ENCODE peak calls at places on chromosomes 6 and 20, in four cellular contexts. One of them, this sample, is unnamed.

GRCh38 chr6:28766426-28766825 is 157.4 kb downstream of the TRIM27 start:
- DNase-seq in activated CD4-positive, alpha-beta T cell treated with anti-CD3 and anti-CD28 coated beads, Interleukin-2, amount 50 U/mL, for 1 hour: no peak
- DNase-seq in Caki2: no peak
- DNase-seq in effector memory CD8-positive, alpha-beta T cell: no peak
- DNase-seq in this sample: no peak

GRCh38 chr20:51636123-51636522 is 93.6 kb upstream of the NFATC2 start:
- DNase-seq in activated CD4-positive, alpha-beta T cell treated with anti-CD3 and anti-CD28 coated beads, Interleukin-2, amount 50 U/mL, for 1 hour: no peak
- DNase-seq in Caki2: no peak
- DNase-seq in effector memory CD8-positive, alpha-beta T cell: no peak
- DNase-seq in this sample: no peak

GRCh38 chr6:72683797-72684196 is 61.9 kb downstream of the KCNQ5 start:
- DNase-seq in Caki2: no peak
- DNase-seq in activated CD4-positive, alpha-beta T cell treated with anti-CD3 and anti-CD28 coated beads, Interleukin-2, amount 50 U/mL, for 1 hour: no peak
- DNase-seq in effector memory CD8-positive, alpha-beta T cell: no peak
- DNase-seq in this sample: no peak

GRCh38 chr20:1392693-1393506 is at the start of gene FKBP1A:
- DNase-seq in Caki2: peak
- DNase-seq in effector memory CD8-positive, alpha-beta T cell: peak
- DNase-seq in activated CD4-positive, alpha-beta T cell treated with anti-CD3 and anti-CD28 coated beads, Interleukin-2, amount 50 U/mL, for 1 hour: peak
- DNase-seq in this sample: peak

GRCh38 chr20:48823960-48824497 is 3.8 kb downstream of the PREX1 start:
- DNase-seq in Caki2: peak
- DNase-seq in effector memory CD8-positive, alpha-beta T cell: peak
- DNase-seq in activated CD4-positive, alpha-beta T cell treated with anti-CD3 and anti-CD28 coated beads, Interleukin-2, amount 50 U/mL, for 1 hour: peak
- DNase-seq in this sample: peak

GRCh38 chr6:11766589-11767450 is 11.8 kb downstream of the ADTRP start:
- DNase-seq in Caki2: peak
- DNase-seq in effector memory CD8-positive, alpha-beta T cell: no peak
- DNase-seq in activated CD4-positive, alpha-beta T cell treated with anti-CD3 and anti-CD28 coated beads, Interleukin-2, amount 50 U/mL, for 1 hour: no peak
- DNase-seq in this sample: no peak

GRCh38 chr20:32510120-32510600 is 75.0 kb downstream of the NOL4L start:
- DNase-seq in Caki2: no peak
- DNase-seq in activated CD4-positive, alpha-beta T cell treated with anti-CD3 and anti-CD28 coated beads, Interleukin-2, amount 50 U/mL, for 1 hour: no peak
- DNase-seq in effector memory CD8-positive, alpha-beta T cell: no peak
- DNase-seq in this sample: no peak

GRCh38 chr20:64161595-64162238 is 2.5 kb upstream of the MYT1 start:
- DNase-seq in effector memory CD8-positive, alpha-beta T cell: no peak
- DNase-seq in Caki2: peak
- DNase-seq in activated CD4-positive, alpha-beta T cell treated with anti-CD3 and anti-CD28 coated beads, Interleukin-2, amount 50 U/mL, for 1 hour: peak
- DNase-seq in this sample: no peak

GRCh38 chr20:48467622-48468021 is 360.2 kb downstream of the PREX1 start:
- DNase-seq in activated CD4-positive, alpha-beta T cell treated with anti-CD3 and anti-CD28 coated beads, Interleukin-2, amount 50 U/mL, for 1 hour: no peak
- DNase-seq in Caki2: peak
- DNase-seq in effector memory CD8-positive, alpha-beta T cell: no peak
- DNase-seq in this sample: no peak

GRCh38 chr20:63574156-63574828 is at the start of gene HELZ2:
- DNase-seq in Caki2: peak
- DNase-seq in activated CD4-positive, alpha-beta T cell treated with anti-CD3 and anti-CD28 coated beads, Interleukin-2, amount 50 U/mL, for 1 hour: peak
- DNase-seq in effector memory CD8-positive, alpha-beta T cell: peak
- DNase-seq in this sample: peak

GRCh38 chr6:36797055-36797454 is 42.2 kb downstream of the CPNE5 start:
- DNase-seq in activated CD4-positive, alpha-beta T cell treated with anti-CD3 and anti-CD28 coated beads, Interleukin-2, amount 50 U/mL, for 1 hour: no peak
- DNase-seq in effector memory CD8-positive, alpha-beta T cell: no peak
- DNase-seq in Caki2: no peak
- DNase-seq in this sample: no peak

GRCh38 chr6:27720607-27721580 is 191.3 kb downstream of the OR2B2 start:
- DNase-seq in effector memory CD8-positive, alpha-beta T cell: no peak
- DNase-seq in Caki2: peak
- DNase-seq in activated CD4-positive, alpha-beta T cell treated with anti-CD3 and anti-CD28 coated beads, Interleukin-2, amount 50 U/mL, for 1 hour: no peak
- DNase-seq in this sample: no peak

GRCh38 chr20:53920647-53921245 is 149.6 kb downstream of the BCAS1 start:
- DNase-seq in Caki2: no peak
- DNase-seq in activated CD4-positive, alpha-beta T cell treated with anti-CD3 and anti-CD28 coated beads, Interleukin-2, amount 50 U/mL, for 1 hour: no peak
- DNase-seq in effector memory CD8-positive, alpha-beta T cell: no peak
- DNase-seq in this sample: no peak

GRCh38 chr6:134512946-134513345 is 195.0 kb upstream of the SGK1 start:
- DNase-seq in activated CD4-positive, alpha-beta T cell treated with anti-CD3 and anti-CD28 coated beads, Interleukin-2, amount 50 U/mL, for 1 hour: no peak
- DNase-seq in Caki2: no peak
- DNase-seq in effector memory CD8-positive, alpha-beta T cell: no peak
- DNase-seq in this sample: no peak

GRCh38 chr6:3793545-3793944 is 42.0 kb upstream of the PXDC1 start:
- DNase-seq in Caki2: no peak
- DNase-seq in activated CD4-positive, alpha-beta T cell treated with anti-CD3 and anti-CD28 coated beads, Interleukin-2, amount 50 U/mL, for 1 hour: no peak
- DNase-seq in effector memory CD8-positive, alpha-beta T cell: no peak
- DNase-seq in this sample: no peak

GRCh38 chr6:150366118-150366778 is 2.6 kb upstream of the IYD start:
- DNase-seq in Caki2: no peak
- DNase-seq in activated CD4-positive, alpha-beta T cell treated with anti-CD3 and anti-CD28 coated beads, Interleukin-2, amount 50 U/mL, for 1 hour: no peak
- DNase-seq in effector memory CD8-positive, alpha-beta T cell: no peak
- DNase-seq in this sample: no peak

GRCh38 chr6:74044417-74045096 is 348.6 kb downstream of the CD109 start:
- DNase-seq in effector memory CD8-positive, alpha-beta T cell: no peak
- DNase-seq in Caki2: peak
- DNase-seq in activated CD4-positive, alpha-beta T cell treated with anti-CD3 and anti-CD28 coated beads, Interleukin-2, amount 50 U/mL, for 1 hour: no peak
- DNase-seq in this sample: no peak

GRCh38 chr6:151303231-151303630 is 63.5 kb downstream of the AKAP12 start:
- DNase-seq in Caki2: no peak
- DNase-seq in activated CD4-positive, alpha-beta T cell treated with anti-CD3 and anti-CD28 coated beads, Interleukin-2, amount 50 U/mL, for 1 hour: no peak
- DNase-seq in effector memory CD8-positive, alpha-beta T cell: no peak
- DNase-seq in this sample: no peak

GRCh38 chr6:119079288-119079809 is 885 bp upstream of the FAM184A start:
- DNase-seq in Caki2: no peak
- DNase-seq in activated CD4-positive, alpha-beta T cell treated with anti-CD3 and anti-CD28 coated beads, Interleukin-2, amount 50 U/mL, for 1 hour: no peak
- DNase-seq in effector memory CD8-positive, alpha-beta T cell: no peak
- DNase-seq in this sample: no peak

GRCh38 chr20:37521091-37521771 is at the start of gene NNAT:
- DNase-seq in Caki2: no peak
- DNase-seq in activated CD4-positive, alpha-beta T cell treated with anti-CD3 and anti-CD28 coated beads, Interleukin-2, amount 50 U/mL, for 1 hour: no peak
- DNase-seq in effector memory CD8-positive, alpha-beta T cell: no peak
- DNase-seq in this sample: no peak

GRCh38 chr6:142846459-142846831 is 98.5 kb downstream of the HIVEP2 start:
- DNase-seq in activated CD4-positive, alpha-beta T cell treated with anti-CD3 and anti-CD28 coated beads, Interleukin-2, amount 50 U/mL, for 1 hour: no peak
- DNase-seq in effector memory CD8-positive, alpha-beta T cell: no peak
- DNase-seq in Caki2: peak
- DNase-seq in this sample: no peak